ENCODE peak calls at places on chromosomes 11 and 22, in four cellular contexts. One of them, this sample, is unnamed.

GRCh38 chr22:43234299-43234988 is 47.5 kb upstream of the TTLL12 start:
- DNase-seq in GM12891: no peak
- DNase-seq in GM12878: no peak
- DNase-seq in K562: no peak
- DNase-seq in this sample: no peak

GRCh38 chr11:58195939-58196338 is 7.1 kb downstream of the OR9Q2 start:
- DNase-seq in GM12891: no peak
- DNase-seq in GM12878: no peak
- DNase-seq in K562: no peak
- DNase-seq in this sample: no peak

GRCh38 chr11:45653277-45653676 is 12.1 kb downstream of the CHST1 start:
- DNase-seq in GM12891: no peak
- DNase-seq in GM12878: no peak
- DNase-seq in K562: no peak
- DNase-seq in this sample: no peak

GRCh38 chr22:46089426-46090041 is 60.8 kb upstream of the PPARA start:
- DNase-seq in GM12878: no peak
- DNase-seq in K562: no peak
- DNase-seq in GM12891: no peak
- DNase-seq in this sample: no peak

GRCh38 chr22:20586403-20586745 is 79.0 kb downstream of the MED15 start:
- DNase-seq in GM12891: no peak
- DNase-seq in GM12878: no peak
- DNase-seq in K562: no peak
- DNase-seq in this sample: no peak

GRCh38 chr11:86798988-86799387 is 1.4 kb upstream of the PRSS23 start:
- DNase-seq in K562: no peak
- DNase-seq in GM12878: no peak
- DNase-seq in GM12891: no peak
- DNase-seq in this sample: no peak

GRCh38 chr11:111574373-111575230 is 27.6 kb upstream of the SIK2 start:
- DNase-seq in GM12891: no peak
- DNase-seq in K562: no peak
- DNase-seq in GM12878: no peak
- DNase-seq in this sample: no peak

GRCh38 chr22:27718186-27719032 is 83.1 kb downstream of the MN1 start:
- DNase-seq in K562: peak; percentile 80
- DNase-seq in GM12878: no peak
- DNase-seq in GM12891: no peak
- DNase-seq in this sample: no peak

GRCh38 chr11:37459430-37459829 is 861.4 kb upstream of the RAG2 start:
- DNase-seq in GM12878: no peak
- DNase-seq in GM12891: no peak
- DNase-seq in K562: no peak
- DNase-seq in this sample: no peak

GRCh38 chr11:62842171-62842717 is 2.9 kb upstream of the WDR74 start:
- DNase-seq in GM12891: no peak
- DNase-seq in K562: no peak
- DNase-seq in GM12878: no peak
- DNase-seq in this sample: no peak

GRCh38 chr11:68692115-68692514 is 7.8 kb downstream of the GAL start:
- DNase-seq in GM12878: no peak
- DNase-seq in GM12891: no peak
- DNase-seq in K562: no peak
- DNase-seq in this sample: no peak

GRCh38 chr11:117827521-117828511 is 3.3 kb upstream of the FXYD2 start:
- DNase-seq in GM12878: no peak
- DNase-seq in GM12891: no peak
- DNase-seq in K562: no peak
- DNase-seq in this sample: no peak

GRCh38 chr11:20564811-20565210 is 34.6 kb upstream of the SLC6A5 start:
- DNase-seq in GM12878: no peak
- DNase-seq in K562: no peak
- DNase-seq in GM12891: no peak
- DNase-seq in this sample: no peak

GRCh38 chr11:44842219-44842618 is 108.5 kb downstream of the TP53I11 start:
- DNase-seq in GM12891: no peak
- DNase-seq in GM12878: no peak
- DNase-seq in K562: no peak
- DNase-seq in this sample: no peak

GRCh38 chr11:7385532-7385931 is 99.8 kb upstream of the OLFML1 start:
- DNase-seq in GM12878: no peak
- DNase-seq in K562: no peak
- DNase-seq in GM12891: no peak
- DNase-seq in this sample: no peak

GRCh38 chr11:119572481-119573424 is 149.8 kb upstream of the THY1 start:
- DNase-seq in GM12878: no peak
- DNase-seq in GM12891: no peak
- DNase-seq in K562: no peak
- DNase-seq in this sample: no peak

GRCh38 chr11:114354076-114354475 is 46.2 kb downstream of the C11orf71 start:
- DNase-seq in K562: peak; percentile 63
- DNase-seq in GM12891: no peak
- DNase-seq in GM12878: no peak
- DNase-seq in this sample: no peak

GRCh38 chr11:64384981-64385952 is 26.3 kb downstream of the RPS6KA4 start:
- DNase-seq in K562: no peak
- DNase-seq in GM12891: no peak
- DNase-seq in GM12878: no peak
- DNase-seq in this sample: peak; percentile 74

GRCh38 chr11:68806931-68807844 is 34.5 kb downstream of the CPT1A start:
- DNase-seq in GM12891: no peak
- DNase-seq in K562: no peak
- DNase-seq in GM12878: no peak
- DNase-seq in this sample: no peak

GRCh38 chr11:5690216-5690615 is 626 bp downstream of the TRIM22 start:
- DNase-seq in GM12891: no peak
- DNase-seq in K562: no peak
- DNase-seq in GM12878: no peak
- DNase-seq in this sample: no peak

GRCh38 chr11:134863294-134863693 is 451.3 kb upstream of the B3GAT1 start:
- DNase-seq in GM12878: no peak
- DNase-seq in K562: no peak
- DNase-seq in GM12891: no peak
- DNase-seq in this sample: no peak

GRCh38 chr11:99069831-99070444 is 49.2 kb downstream of the CNTN5 start:
- DNase-seq in GM12891: no peak
- DNase-seq in K562: no peak
- DNase-seq in GM12878: peak; percentile 4
- DNase-seq in this sample: no peak

GRCh38 chr11:122879785-122880184 is 2.8 kb upstream of the JHY start:
- DNase-seq in GM12878: no peak
- DNase-seq in K562: no peak
- DNase-seq in GM12891: no peak
- DNase-seq in this sample: no peak

GRCh38 chr22:21568207-21569075 is 927 bp downstream of the UBE2L3 start:
- DNase-seq in K562: peak; percentile 78
- DNase-seq in GM12878: no peak
- DNase-seq in GM12891: no peak
- DNase-seq in this sample: peak; percentile 36

GRCh38 chr11:127996825-127997224 is 590.5 kb downstream of the ETS1 start:
- DNase-seq in GM12878: no peak
- DNase-seq in GM12891: no peak
- DNase-seq in K562: no peak
- DNase-seq in this sample: no peak

GRCh38 chr11:122599434-122599833 is 56.1 kb upstream of the UBASH3B start:
- DNase-seq in K562: no peak
- DNase-seq in GM12878: no peak
- DNase-seq in GM12891: no peak
- DNase-seq in this sample: no peak

GRCh38 chr11:8080674-8081590 is at the start of gene TUB:
- DNase-seq in GM12891: peak; percentile 54
- DNase-seq in K562: no peak
- DNase-seq in GM12878: no peak
- DNase-seq in this sample: no peak

GRCh38 chr22:44019846-44020245 is 4.3 kb upstream of the PARVB start:
- DNase-seq in GM12878: no peak
- DNase-seq in K562: no peak
- DNase-seq in GM12891: no peak
- DNase-seq in this sample: no peak

GRCh38 chr22:31160328-31160978 is 471 bp downstream of the RNF185 start:
- DNase-seq in K562: peak; percentile 17
- DNase-seq in GM12878: no peak
- DNase-seq in GM12891: no peak
- DNase-seq in this sample: peak; percentile 16

GRCh38 chr11:36622431-36623136 is 24.5 kb upstream of the RAG2 start:
- DNase-seq in GM12878: no peak
- DNase-seq in K562: peak; percentile 7
- DNase-seq in GM12891: no peak
- DNase-seq in this sample: peak; percentile 36

GRCh38 chr11:2461253-2462091 is 16.7 kb downstream of the KCNQ1 start:
- DNase-seq in K562: peak; percentile 27
- DNase-seq in GM12891: no peak
- DNase-seq in GM12878: no peak
- DNase-seq in this sample: no peak

GRCh38 chr11:2459016-2459725 is 14.4 kb downstream of the KCNQ1 start:
- DNase-seq in K562: no peak
- DNase-seq in GM12878: no peak
- DNase-seq in GM12891: no peak
- DNase-seq in this sample: no peak

GRCh38 chr11:2459796-2460531 is 15.2 kb downstream of the KCNQ1 start:
- DNase-seq in GM12891: no peak
- DNase-seq in K562: no peak
- DNase-seq in GM12878: no peak
- DNase-seq in this sample: no peak

GRCh38 chr11:2462092-2462985 is 17.5 kb downstream of the KCNQ1 start:
- DNase-seq in GM12891: no peak
- DNase-seq in K562: no peak
- DNase-seq in GM12878: no peak
- DNase-seq in this sample: no peak

GRCh38 chr11:2460540-2461252 is 15.9 kb downstream of the KCNQ1 start:
- DNase-seq in GM12891: no peak
- DNase-seq in K562: no peak
- DNase-seq in GM12878: no peak
- DNase-seq in this sample: no peak
- TF ChIP-seq SPI1 in GM12891: no peak
- TF ChIP-seq SPI1 in K562: no peak
- TF ChIP-seq SPI1 in GM12878: no peak
- TF ChIP-seq SPI1 in this sample: no peak

DNA sequence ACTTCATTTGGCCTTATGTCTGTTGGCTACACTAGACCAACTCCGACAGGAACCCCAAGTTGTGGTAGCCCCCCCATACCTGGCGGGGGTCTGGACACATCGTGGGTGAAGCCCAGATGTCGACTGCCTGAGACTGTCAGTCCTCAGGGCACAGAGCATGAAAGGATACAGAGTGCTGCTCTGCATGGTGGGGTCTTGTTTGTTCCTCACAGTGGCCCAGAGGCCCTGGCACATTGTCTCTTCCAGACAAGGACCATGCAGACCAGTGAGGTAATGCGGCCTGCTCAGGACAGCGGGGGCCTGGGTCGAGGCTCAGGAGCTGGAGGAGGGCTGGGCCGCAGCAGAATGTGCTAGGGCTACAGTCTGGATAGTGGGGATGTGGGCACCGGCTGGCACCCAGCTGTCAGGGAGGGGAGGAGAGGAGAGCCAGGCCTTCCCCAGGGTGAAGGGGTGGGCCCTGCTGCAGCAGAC is 14.6 kb downstream of the CAPN5 start:
- DNase-seq in GM12891: no peak
- DNase-seq in K562: no peak
- DNase-seq in GM12878: no peak
- DNase-seq in this sample: no peak
- TF ChIP-seq SPI1 in GM12891: no peak
- TF ChIP-seq SPI1 in K562: no peak
- TF ChIP-seq SPI1 in GM12878: no peak
- TF ChIP-seq SPI1 in this sample: no peak

DNA sequence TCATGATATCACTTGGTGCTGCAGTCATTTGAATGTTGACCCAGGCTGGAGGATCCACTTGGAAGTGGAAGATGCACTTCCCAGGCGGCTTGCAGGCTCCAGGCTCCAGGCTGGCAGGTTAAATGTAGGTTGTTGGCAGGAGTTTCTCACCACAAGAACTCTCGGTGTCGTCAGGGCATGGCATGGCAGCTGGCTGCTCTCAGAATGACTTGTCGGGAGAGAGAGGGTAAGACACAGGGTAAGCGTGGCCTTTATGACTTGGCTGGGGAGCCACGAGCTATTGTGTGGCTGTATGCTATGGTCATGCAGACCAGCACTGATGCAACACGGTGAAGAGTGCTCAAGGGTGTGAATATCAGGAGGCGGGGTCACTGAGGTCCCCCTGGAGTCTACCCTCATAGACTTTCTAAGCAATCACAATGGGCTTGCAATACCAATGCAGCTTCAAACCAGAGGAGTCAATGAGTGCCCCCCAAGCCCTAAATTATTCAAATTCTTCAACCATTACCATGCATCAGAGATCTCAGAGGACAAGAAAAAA is 1027.7 kb downstream of the OPCML start:
- DNase-seq in GM12891: no peak
- DNase-seq in K562: no peak
- DNase-seq in GM12878: no peak
- DNase-seq in this sample: no peak
- TF ChIP-seq SPI1 in GM12891: no peak
- TF ChIP-seq SPI1 in K562: no peak
- TF ChIP-seq SPI1 in GM12878: no peak
- TF ChIP-seq SPI1 in this sample: no peak

GRCh38 chr11:34067383-34068065 is 16.0 kb downstream of the CAPRIN1 start:
- DNase-seq in GM12878: no peak
- DNase-seq in GM12891: no peak
- DNase-seq in K562: no peak
- DNase-seq in this sample: no peak

GRCh38 chr11:34064291-34064690 is 12.8 kb downstream of the CAPRIN1 start:
- DNase-seq in K562: no peak
- DNase-seq in GM12891: no peak
- DNase-seq in GM12878: no peak
- DNase-seq in this sample: no peak

GRCh38 chr11:34063061-34063795 is 11.7 kb downstream of the CAPRIN1 start:
- DNase-seq in GM12878: no peak
- DNase-seq in K562: no peak
- DNase-seq in GM12891: no peak
- DNase-seq in this sample: no peak

GRCh38 chr11:34068098-34068497 is 16.6 kb downstream of the CAPRIN1 start:
- DNase-seq in GM12878: no peak
- DNase-seq in K562: no peak
- DNase-seq in GM12891: no peak
- DNase-seq in this sample: no peak

GRCh38 chr11:34065505-34066203 is 14.1 kb downstream of the CAPRIN1 start:
- DNase-seq in K562: no peak
- DNase-seq in GM12891: no peak
- DNase-seq in GM12878: no peak
- DNase-seq in this sample: no peak
- TF ChIP-seq SPI1 in K562: no peak
- TF ChIP-seq SPI1 in GM12891: no peak
- TF ChIP-seq SPI1 in GM12878: no peak
- TF ChIP-seq SPI1 in this sample: no peak

GRCh38 chr11:75031224-75031753 is 42.6 kb downstream of the NEU3 start:
- DNase-seq in K562: peak; percentile 92
- DNase-seq in GM12891: no peak
- DNase-seq in GM12878: no peak
- DNase-seq in this sample: no peak
- TF ChIP-seq SPI1 in K562: no peak
- TF ChIP-seq SPI1 in GM12891: no peak
- TF ChIP-seq SPI1 in GM12878: no peak
- TF ChIP-seq SPI1 in this sample: no peak